ENCODE peak calls at places on chromosome 13, in six cellular contexts. T is stimulated activated CD4-positive, alpha-beta T cell treated with anti-CD3 and anti-CD28 coated beads, Interleukin-15, amount 100 ng/mL, for 24 hours; F is fibroblast of pulmonary artery; W is left ventricle myocardium inferior; C is activated CD4-positive, alpha-beta T cell treated with anti-CD3 and anti-CD28 coated beads for 1 hour; H is cerebellar nuclear complex. R is an unnamed sample.

GRCh38 chr13:100147825-100148224 is 58.9 kb downstream of the PCCA start:
- DNase-seq in C (no peak), H (no peak), F (no peak), T (no peak), W (no peak), R (no peak)

GRCh38 chr13:47094734-47095434 is 198.0 kb upstream of the HTR2A start:
- DNase-seq in W (no peak), T (no peak), C (no peak), H (no peak), F (no peak), R (no peak)

GRCh38 chr13:77528834-77529500 is 6.5 kb upstream of the SCEL start:
- DNase-seq in W (no peak), T (no peak), F (no peak), H (no peak), C (no peak), R (no peak)

GRCh38 chr13:112586334-112586733 is 1.6 kb downstream of the TUBGCP3 start:
- DNase-seq in T (no peak), H (no peak), F (no peak), W (no peak), C (no peak), R (no peak)

GRCh38 chr13:106156468-106156867 is 379.0 kb downstream of the EFNB2 start:
- DNase-seq in C (no peak), W (no peak), T (no peak), H (no peak), F (peak), R (no peak)

GRCh38 chr13:100069278-100069677 is 19.6 kb upstream of the PCCA start:
- DNase-seq in H (no peak), W (no peak), F (peak), C (no peak), T (no peak), R (no peak)

GRCh38 chr13:23618341-23618740 is 48.1 kb downstream of the TNFRSF19 start:
- DNase-seq in W (no peak), H (no peak), F (peak), T (no peak), C (no peak), R (no peak)

GRCh38 chr13:77565635-77566034 is 30.1 kb downstream of the SCEL start:
- DNase-seq in F (peak), H (no peak), C (no peak), T (no peak), W (no peak), R (peak)

GRCh38 chr13:54366728-54367127 is 1338.1 kb downstream of the OLFM4 start:
- DNase-seq in W (no peak), H (no peak), T (no peak), F (no peak), C (no peak), R (no peak)

GRCh38 chr13:35818577-35819165 is 312.5 kb downstream of the DCLK1 start:
- DNase-seq in H (no peak), T (no peak), C (no peak), W (no peak), F (peak), R (no peak)

GRCh38 chr13:51734786-51735185 is 69.2 kb downstream of the DHRS12 start:
- DNase-seq in H (no peak), T (no peak), F (no peak), W (no peak), C (no peak), R (no peak)

GRCh38 chr13:51840141-51840540 is 4.8 kb downstream of the TMEM272 start:
- DNase-seq in T (no peak), C (no peak), W (no peak), H (no peak), F (no peak), R (no peak)

GRCh38 chr13:106348032-106348431 is 187.4 kb downstream of the EFNB2 start:
- DNase-seq in F (peak), W (no peak), C (no peak), H (no peak), T (no peak), R (peak)

GRCh38 chr13:27208514-27208913 is 36.9 kb upstream of the USP12 start:
- DNase-seq in F (no peak), H (no peak), C (no peak), T (no peak), W (no peak), R (no peak)

GRCh38 chr13:54705738-54706137 is 1677.1 kb downstream of the OLFM4 start:
- DNase-seq in T (no peak), F (no peak), W (no peak), C (no peak), H (no peak), R (no peak)

GRCh38 chr13:65613004-65613403 is 1617.1 kb downstream of the PCDH9 start:
- DNase-seq in T (no peak), W (no peak), C (no peak), H (no peak), F (no peak), R (no peak)